ENCODE peak calls at places on chromosomes 11 and 22, in five cellular contexts. One of them, this sample, is unnamed.

GRCh38 chr11:3177931-3178330 is 12.8 kb upstream of the OSBPL5 start:
- DNase-seq in left ventricle myocardium inferior: no peak
- DNase-seq in CD8-positive, alpha-beta T cell: no peak
- DNase-seq in heart left ventricle: no peak
- DNase-seq in CD4-positive, alpha-beta memory T cell: no peak
- DNase-seq in this sample: no peak

GRCh38 chr22:41410311-41410751 is 28.6 kb downstream of the TEF start:
- DNase-seq in heart left ventricle: peak; percentile 91
- DNase-seq in left ventricle myocardium inferior: peak; percentile 69
- DNase-seq in CD8-positive, alpha-beta T cell: no peak
- DNase-seq in CD4-positive, alpha-beta memory T cell: no peak
- DNase-seq in this sample: no peak

GRCh38 chr11:794766-795637 is 3.1 kb downstream of the SLC25A22 start:
- DNase-seq in heart left ventricle: no peak
- DNase-seq in CD8-positive, alpha-beta T cell: no peak
- DNase-seq in CD4-positive, alpha-beta memory T cell: no peak
- DNase-seq in left ventricle myocardium inferior: no peak
- DNase-seq in this sample: no peak

GRCh38 chr11:125257185-125257584 is 92.6 kb downstream of the PKNOX2 start:
- DNase-seq in heart left ventricle: no peak
- DNase-seq in CD8-positive, alpha-beta T cell: no peak
- DNase-seq in left ventricle myocardium inferior: no peak
- DNase-seq in CD4-positive, alpha-beta memory T cell: no peak
- DNase-seq in this sample: no peak

GRCh38 chr22:38956551-38956950 is 858 bp upstream of the APOBEC3A start:
- DNase-seq in left ventricle myocardium inferior: no peak
- DNase-seq in heart left ventricle: no peak
- DNase-seq in CD4-positive, alpha-beta memory T cell: no peak
- DNase-seq in CD8-positive, alpha-beta T cell: no peak
- DNase-seq in this sample: no peak

GRCh38 chr11:99352642-99353041 is 331.9 kb downstream of the CNTN5 start:
- DNase-seq in left ventricle myocardium inferior: peak; percentile 36
- DNase-seq in CD4-positive, alpha-beta memory T cell: no peak
- DNase-seq in heart left ventricle: peak; percentile 41
- DNase-seq in CD8-positive, alpha-beta T cell: no peak
- DNase-seq in this sample: no peak

GRCh38 chr11:60942207-60942606 is 9.8 kb downstream of the SLC15A3 start:
- DNase-seq in CD8-positive, alpha-beta T cell: no peak
- DNase-seq in CD4-positive, alpha-beta memory T cell: no peak
- DNase-seq in left ventricle myocardium inferior: no peak
- DNase-seq in heart left ventricle: no peak
- DNase-seq in this sample: no peak

GRCh38 chr11:17117262-17117661 is 39.8 kb upstream of the RPS13 start:
- DNase-seq in heart left ventricle: no peak
- DNase-seq in CD4-positive, alpha-beta memory T cell: no peak
- DNase-seq in left ventricle myocardium inferior: no peak
- DNase-seq in CD8-positive, alpha-beta T cell: no peak
- DNase-seq in this sample: no peak

GRCh38 chr11:67584205-67584880 is 731 bp downstream of the GSTP1 start:
- DNase-seq in CD4-positive, alpha-beta memory T cell: peak; percentile 21
- DNase-seq in heart left ventricle: peak; percentile 86
- DNase-seq in CD8-positive, alpha-beta T cell: peak; percentile 25
- DNase-seq in left ventricle myocardium inferior: peak; percentile 75
- DNase-seq in this sample: no peak

GRCh38 chr11:73154178-73154577 is 12.1 kb upstream of the FCHSD2 start:
- DNase-seq in CD4-positive, alpha-beta memory T cell: peak; percentile 5
- DNase-seq in left ventricle myocardium inferior: no peak
- DNase-seq in heart left ventricle: no peak
- DNase-seq in CD8-positive, alpha-beta T cell: peak; percentile 35
- DNase-seq in this sample: no peak

GRCh38 chr11:102986815-102987214 is 31.3 kb upstream of the MMP13 start:
- DNase-seq in CD8-positive, alpha-beta T cell: no peak
- DNase-seq in left ventricle myocardium inferior: no peak
- DNase-seq in heart left ventricle: no peak
- DNase-seq in CD4-positive, alpha-beta memory T cell: no peak
- DNase-seq in this sample: no peak

GRCh38 chr11:32962016-32962415 is 53.7 kb upstream of the DEPDC7 start:
- DNase-seq in heart left ventricle: no peak
- DNase-seq in CD4-positive, alpha-beta memory T cell: no peak
- DNase-seq in CD8-positive, alpha-beta T cell: no peak
- DNase-seq in left ventricle myocardium inferior: no peak
- DNase-seq in this sample: no peak

GRCh38 chr11:5631426-5631825 is 6.6 kb downstream of the TRIM34 start:
- DNase-seq in left ventricle myocardium inferior: no peak
- DNase-seq in CD4-positive, alpha-beta memory T cell: no peak
- DNase-seq in heart left ventricle: no peak
- DNase-seq in CD8-positive, alpha-beta T cell: no peak
- DNase-seq in this sample: no peak

GRCh38 chr11:12212181-12212820 is 101.9 kb downstream of the MICAL2 start:
- DNase-seq in CD8-positive, alpha-beta T cell: no peak
- DNase-seq in heart left ventricle: no peak
- DNase-seq in CD4-positive, alpha-beta memory T cell: no peak
- DNase-seq in left ventricle myocardium inferior: no peak
- DNase-seq in this sample: no peak

GRCh38 chr11:923691-924405 is 1.8 kb upstream of the AP2A2 start:
- DNase-seq in CD4-positive, alpha-beta memory T cell: no peak
- DNase-seq in heart left ventricle: peak; percentile 25
- DNase-seq in CD8-positive, alpha-beta T cell: no peak
- DNase-seq in left ventricle myocardium inferior: no peak
- DNase-seq in this sample: no peak

GRCh38 chr11:76209956-76210885 is 3.9 kb upstream of the WNT11 start:
- DNase-seq in heart left ventricle: peak; percentile 62
- DNase-seq in left ventricle myocardium inferior: peak; percentile 77
- DNase-seq in CD8-positive, alpha-beta T cell: peak; percentile 53
- DNase-seq in CD4-positive, alpha-beta memory T cell: peak; percentile 36
- DNase-seq in this sample: no peak

GRCh38 chr22:26550498-26551033 is 38.3 kb upstream of the TFIP11 start:
- DNase-seq in left ventricle myocardium inferior: peak; percentile 74
- DNase-seq in heart left ventricle: peak; percentile 76
- DNase-seq in CD8-positive, alpha-beta T cell: no peak
- DNase-seq in CD4-positive, alpha-beta memory T cell: no peak
- DNase-seq in this sample: no peak

GRCh38 chr22:41355895-41356294 is 25.8 kb upstream of the TEF start:
- DNase-seq in CD4-positive, alpha-beta memory T cell: no peak
- DNase-seq in heart left ventricle: no peak
- DNase-seq in CD8-positive, alpha-beta T cell: no peak
- DNase-seq in left ventricle myocardium inferior: no peak
- DNase-seq in this sample: no peak

GRCh38 chr22:19991645-19992451 is 24.8 kb downstream of the ARVCF start:
- DNase-seq in left ventricle myocardium inferior: no peak
- DNase-seq in CD4-positive, alpha-beta memory T cell: no peak
- DNase-seq in heart left ventricle: no peak
- DNase-seq in CD8-positive, alpha-beta T cell: no peak
- DNase-seq in this sample: no peak

GRCh38 chr11:96817488-96817887 is 427.7 kb downstream of the JRKL start:
- DNase-seq in left ventricle myocardium inferior: no peak
- DNase-seq in CD4-positive, alpha-beta memory T cell: no peak
- DNase-seq in heart left ventricle: no peak
- DNase-seq in CD8-positive, alpha-beta T cell: no peak
- DNase-seq in this sample: no peak

GRCh38 chr11:86938900-86939880 is 16.0 kb downstream of the FZD4 start:
- DNase-seq in CD4-positive, alpha-beta memory T cell: peak; percentile 26
- DNase-seq in heart left ventricle: no peak
- DNase-seq in left ventricle myocardium inferior: no peak
- DNase-seq in CD8-positive, alpha-beta T cell: no peak
- DNase-seq in this sample: no peak

GRCh38 chr22:24975813-24976341 is 23.4 kb downstream of the KIAA1671 start:
- DNase-seq in left ventricle myocardium inferior: peak; percentile 76
- DNase-seq in heart left ventricle: peak; percentile 49
- DNase-seq in CD4-positive, alpha-beta memory T cell: no peak
- DNase-seq in CD8-positive, alpha-beta T cell: no peak
- DNase-seq in this sample: no peak

GRCh38 chr11:120054016-120054752 is 83.7 kb downstream of the TRIM29 start:
- DNase-seq in CD4-positive, alpha-beta memory T cell: no peak
- DNase-seq in left ventricle myocardium inferior: no peak
- DNase-seq in heart left ventricle: no peak
- DNase-seq in CD8-positive, alpha-beta T cell: no peak
- DNase-seq in this sample: no peak

GRCh38 chr11:34565417-34566208 is 52.0 kb upstream of the ELF5 start:
- DNase-seq in CD4-positive, alpha-beta memory T cell: no peak
- DNase-seq in left ventricle myocardium inferior: no peak
- DNase-seq in CD8-positive, alpha-beta T cell: no peak
- DNase-seq in heart left ventricle: no peak
- DNase-seq in this sample: no peak

GRCh38 chr11:2273311-2273710 is 2.9 kb upstream of the ASCL2 start:
- DNase-seq in heart left ventricle: no peak
- DNase-seq in left ventricle myocardium inferior: no peak
- DNase-seq in CD4-positive, alpha-beta memory T cell: no peak
- DNase-seq in CD8-positive, alpha-beta T cell: no peak
- DNase-seq in this sample: no peak

GRCh38 chr11:20310596-20311394 is 52.7 kb upstream of the HTATIP2 start:
- DNase-seq in CD8-positive, alpha-beta T cell: no peak
- DNase-seq in CD4-positive, alpha-beta memory T cell: no peak
- DNase-seq in heart left ventricle: no peak
- DNase-seq in left ventricle myocardium inferior: no peak
- DNase-seq in this sample: no peak

GRCh38 chr11:85810871-85811611 is at the start of gene SYTL2:
- DNase-seq in heart left ventricle: peak; percentile 76
- DNase-seq in CD8-positive, alpha-beta T cell: peak; percentile 79
- DNase-seq in CD4-positive, alpha-beta memory T cell: peak; percentile 81
- DNase-seq in left ventricle myocardium inferior: peak; percentile 70
- DNase-seq in this sample: peak; percentile 74

GRCh38 chr22:40679249-40679963 is at the start of gene MCHR1:
- DNase-seq in CD4-positive, alpha-beta memory T cell: no peak
- DNase-seq in CD8-positive, alpha-beta T cell: no peak
- DNase-seq in heart left ventricle: no peak
- DNase-seq in left ventricle myocardium inferior: no peak
- DNase-seq in this sample: no peak

GRCh38 chr11:21894492-21894891 is 298.4 kb upstream of the ANO5 start:
- DNase-seq in CD4-positive, alpha-beta memory T cell: no peak
- DNase-seq in left ventricle myocardium inferior: no peak
- DNase-seq in heart left ventricle: no peak
- DNase-seq in CD8-positive, alpha-beta T cell: no peak
- DNase-seq in this sample: no peak

DNA sequence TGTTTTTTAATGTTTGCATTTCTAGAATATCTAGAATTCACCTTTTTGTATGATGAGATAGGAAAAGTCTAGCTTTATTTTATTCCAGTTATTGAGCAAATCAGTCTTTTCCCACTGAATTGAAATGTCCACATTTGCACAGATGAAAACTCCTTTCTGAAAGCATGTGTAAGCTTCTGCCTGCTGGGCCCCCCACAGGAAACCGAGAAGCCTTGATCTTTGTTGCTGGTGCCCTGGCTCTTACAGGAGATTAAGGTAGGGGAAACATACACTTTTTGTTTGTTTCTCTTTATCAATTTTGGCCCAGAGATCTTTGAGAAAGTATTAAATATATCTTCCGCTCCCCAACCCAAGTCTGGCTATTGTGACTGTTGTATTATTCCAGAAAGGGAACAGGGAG is 87.2 kb upstream of the GNAZ start:
- DNase-seq in CD8-positive, alpha-beta T cell: no peak
- DNase-seq in left ventricle myocardium inferior: no peak
- DNase-seq in heart left ventricle: no peak
- DNase-seq in CD4-positive, alpha-beta memory T cell: no peak
- DNase-seq in this sample: no peak
- H3K9me3 ChIP-seq in CD8-positive, alpha-beta T cell: no peaks in the 10 kb centered on the region
- H3K9me3 ChIP-seq in left ventricle myocardium inferior: peaks cover 33% of the 10 kb centered on the region
- H3K9me3 ChIP-seq in heart left ventricle: peaks cover 27% of the 10 kb centered on the region
- H3K9me3 ChIP-seq in CD4-positive, alpha-beta memory T cell: no peaks in the 10 kb centered on the region
- H3K9me3 ChIP-seq in this sample: no peaks in the 10 kb centered on the region

GRCh38 chr22:49237703-49238102 is 590.0 kb downstream of the BRD1 start:
- DNase-seq in CD8-positive, alpha-beta T cell: no peak
- DNase-seq in left ventricle myocardium inferior: no peak
- DNase-seq in heart left ventricle: no peak
- DNase-seq in CD4-positive, alpha-beta memory T cell: no peak
- DNase-seq in this sample: no peak
- H3K9me3 ChIP-seq in CD8-positive, alpha-beta T cell: no peaks in the 10 kb centered on the region
- H3K9me3 ChIP-seq in left ventricle myocardium inferior: no peaks in the 10 kb centered on the region
- H3K9me3 ChIP-seq in heart left ventricle: no peaks in the 10 kb centered on the region
- H3K9me3 ChIP-seq in CD4-positive, alpha-beta memory T cell: no peaks in the 10 kb centered on the region
- H3K9me3 ChIP-seq in this sample: no peaks in the 10 kb centered on the region

GRCh38 chr22:47231759-47232158 is 469.3 kb downstream of the TBC1D22A start:
- DNase-seq in CD8-positive, alpha-beta T cell: no peak
- DNase-seq in CD4-positive, alpha-beta memory T cell: no peak
- DNase-seq in heart left ventricle: no peak
- DNase-seq in left ventricle myocardium inferior: no peak
- DNase-seq in this sample: no peak

GRCh38 chr22:47232753-47233152 is 470.3 kb downstream of the TBC1D22A start:
- DNase-seq in CD4-positive, alpha-beta memory T cell: no peak
- DNase-seq in CD8-positive, alpha-beta T cell: no peak
- DNase-seq in left ventricle myocardium inferior: no peak
- DNase-seq in heart left ventricle: no peak
- DNase-seq in this sample: no peak

GRCh38 chr22:47228767-47229166 is 466.3 kb downstream of the TBC1D22A start:
- DNase-seq in CD8-positive, alpha-beta T cell: no peak
- DNase-seq in CD4-positive, alpha-beta memory T cell: no peak
- DNase-seq in heart left ventricle: no peak
- DNase-seq in left ventricle myocardium inferior: no peak
- DNase-seq in this sample: no peak

GRCh38 chr22:47233316-47234243 is 471.1 kb downstream of the TBC1D22A start:
- DNase-seq in left ventricle myocardium inferior: no peak
- DNase-seq in heart left ventricle: no peak
- DNase-seq in CD8-positive, alpha-beta T cell: no peak
- DNase-seq in CD4-positive, alpha-beta memory T cell: no peak
- DNase-seq in this sample: no peak

DNA sequence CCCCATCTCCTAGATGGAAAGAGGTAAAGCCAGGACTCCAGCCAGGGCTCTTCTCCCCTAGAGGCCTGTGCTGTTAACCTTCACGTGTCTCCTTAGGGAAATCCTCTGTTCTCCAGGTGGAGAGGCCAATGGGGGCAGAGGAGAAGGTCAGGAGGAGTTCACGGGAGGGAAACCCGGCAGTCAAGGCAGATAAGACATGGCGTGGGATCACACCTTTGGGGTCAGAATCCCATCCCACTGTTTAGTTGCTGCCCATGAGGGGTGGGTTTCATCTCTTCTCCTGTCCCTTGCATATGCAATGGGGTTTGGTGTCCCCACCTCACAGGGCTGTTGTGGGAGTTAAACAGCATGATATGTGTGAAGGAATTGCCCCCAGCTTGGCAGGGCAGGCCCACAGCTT is 469.7 kb downstream of the TBC1D22A start:
- DNase-seq in left ventricle myocardium inferior: no peak
- DNase-seq in CD8-positive, alpha-beta T cell: no peak
- DNase-seq in heart left ventricle: no peak
- DNase-seq in CD4-positive, alpha-beta memory T cell: no peak
- DNase-seq in this sample: no peak
- H3K9me3 ChIP-seq in left ventricle myocardium inferior: peaks cover 42% of the 10 kb centered on the region
- H3K9me3 ChIP-seq in CD8-positive, alpha-beta T cell: no peaks in the 10 kb centered on the region
- H3K9me3 ChIP-seq in heart left ventricle: peaks cover 32% of the 10 kb centered on the region
- H3K9me3 ChIP-seq in CD4-positive, alpha-beta memory T cell: no peaks in the 10 kb centered on the region
- H3K9me3 ChIP-seq in this sample: peaks cover 4% of the 10 kb centered on the region

GRCh38 chr22:47598864-47599263 is 836.4 kb downstream of the TBC1D22A start:
- DNase-seq in CD4-positive, alpha-beta memory T cell: no peak
- DNase-seq in left ventricle myocardium inferior: no peak
- DNase-seq in CD8-positive, alpha-beta T cell: no peak
- DNase-seq in heart left ventricle: no peak
- DNase-seq in this sample: no peak

GRCh38 chr22:47599753-47600152 is 837.3 kb downstream of the TBC1D22A start:
- DNase-seq in heart left ventricle: no peak
- DNase-seq in CD4-positive, alpha-beta memory T cell: no peak
- DNase-seq in CD8-positive, alpha-beta T cell: no peak
- DNase-seq in left ventricle myocardium inferior: no peak
- DNase-seq in this sample: no peak

GRCh38 chr22:47595122-47595521 is 832.7 kb downstream of the TBC1D22A start:
- DNase-seq in CD8-positive, alpha-beta T cell: no peak
- DNase-seq in CD4-positive, alpha-beta memory T cell: no peak
- DNase-seq in heart left ventricle: no peak
- DNase-seq in left ventricle myocardium inferior: no peak
- DNase-seq in this sample: no peak

GRCh38 chr22:47596176-47596690 is 833.8 kb downstream of the TBC1D22A start:
- DNase-seq in CD8-positive, alpha-beta T cell: no peak
- DNase-seq in heart left ventricle: no peak
- DNase-seq in CD4-positive, alpha-beta memory T cell: no peak
- DNase-seq in left ventricle myocardium inferior: no peak
- DNase-seq in this sample: no peak

GRCh38 chr22:47597041-47597440 is 834.6 kb downstream of the TBC1D22A start:
- DNase-seq in heart left ventricle: no peak
- DNase-seq in CD4-positive, alpha-beta memory T cell: no peak
- DNase-seq in left ventricle myocardium inferior: no peak
- DNase-seq in CD8-positive, alpha-beta T cell: no peak
- DNase-seq in this sample: no peak
- H3K9me3 ChIP-seq in heart left ventricle: peaks cover 5% of the 10 kb centered on the region
- H3K9me3 ChIP-seq in CD4-positive, alpha-beta memory T cell: no peaks in the 10 kb centered on the region
- H3K9me3 ChIP-seq in left ventricle myocardium inferior: peaks cover 10% of the 10 kb centered on the region
- H3K9me3 ChIP-seq in CD8-positive, alpha-beta T cell: no peaks in the 10 kb centered on the region
- H3K9me3 ChIP-seq in this sample: no peaks in the 10 kb centered on the region